ENCODE peak calls at places on chromosomes 2 and 18, in six cellular contexts. One of them, this sample, is unnamed.

GRCh38 chr2:218858138-218858445 is 1.5 kb upstream of the WNT6 start:
- DNase-seq in T-cell: no peak
- DNase-seq in COR-L47: no peak
- DNase-seq in activated CD4-positive, alpha-beta T cell treated with anti-CD3 and anti-CD28 coated beads, Interleukin-2, amount 10 ng/mL, durations not matched to agents 24 days and 14 days: no peak
- DNase-seq in gastrocnemius medialis: no peak
- DNase-seq in NCI-H187 treated with DMSO at 0.1 percent for 48 hours: no peak
- DNase-seq in this sample: no peak

GRCh38 chr2:55419236-55419513 is 481 bp downstream of the CCDC88A start:
- DNase-seq in NCI-H187 treated with DMSO at 0.1 percent for 48 hours: no peak
- DNase-seq in COR-L47: peak; percentile 47
- DNase-seq in T-cell: no peak
- DNase-seq in activated CD4-positive, alpha-beta T cell treated with anti-CD3 and anti-CD28 coated beads, Interleukin-2, amount 10 ng/mL, durations not matched to agents 24 days and 14 days: no peak
- DNase-seq in gastrocnemius medialis: peak; percentile 17
- DNase-seq in this sample: no peak

GRCh38 chr2:161030260-161031063 is 129.8 kb upstream of the TANK start:
- DNase-seq in NCI-H187 treated with DMSO at 0.1 percent for 48 hours: no peak
- DNase-seq in T-cell: no peak
- DNase-seq in COR-L47: no peak
- DNase-seq in activated CD4-positive, alpha-beta T cell treated with anti-CD3 and anti-CD28 coated beads, Interleukin-2, amount 10 ng/mL, durations not matched to agents 24 days and 14 days: no peak
- DNase-seq in gastrocnemius medialis: peak; percentile 84
- DNase-seq in this sample: peak; percentile 69

GRCh38 chr18:23066060-23066459 is 69.2 kb upstream of the CABLES1 start:
- DNase-seq in T-cell: no peak
- DNase-seq in NCI-H187 treated with DMSO at 0.1 percent for 48 hours: no peak
- DNase-seq in COR-L47: no peak
- DNase-seq in activated CD4-positive, alpha-beta T cell treated with anti-CD3 and anti-CD28 coated beads, Interleukin-2, amount 10 ng/mL, durations not matched to agents 24 days and 14 days: no peak
- DNase-seq in gastrocnemius medialis: no peak
- DNase-seq in this sample: no peak

GRCh38 chr2:86033751-86034680 is 71.7 kb downstream of the POLR1A start:
- DNase-seq in T-cell: no peak
- DNase-seq in activated CD4-positive, alpha-beta T cell treated with anti-CD3 and anti-CD28 coated beads, Interleukin-2, amount 10 ng/mL, durations not matched to agents 24 days and 14 days: no peak
- DNase-seq in COR-L47: no peak
- DNase-seq in gastrocnemius medialis: peak; percentile 64
- DNase-seq in NCI-H187 treated with DMSO at 0.1 percent for 48 hours: no peak
- DNase-seq in this sample: no peak

GRCh38 chr2:68931799-68932198 is 20.9 kb downstream of the GKN2 start:
- DNase-seq in COR-L47: no peak
- DNase-seq in T-cell: no peak
- DNase-seq in gastrocnemius medialis: no peak
- DNase-seq in NCI-H187 treated with DMSO at 0.1 percent for 48 hours: no peak
- DNase-seq in activated CD4-positive, alpha-beta T cell treated with anti-CD3 and anti-CD28 coated beads, Interleukin-2, amount 10 ng/mL, durations not matched to agents 24 days and 14 days: no peak
- DNase-seq in this sample: no peak

GRCh38 chr18:59954746-59955145 is 55.0 kb downstream of the PMAIP1 start:
- DNase-seq in COR-L47: no peak
- DNase-seq in gastrocnemius medialis: no peak
- DNase-seq in NCI-H187 treated with DMSO at 0.1 percent for 48 hours: no peak
- DNase-seq in T-cell: no peak
- DNase-seq in activated CD4-positive, alpha-beta T cell treated with anti-CD3 and anti-CD28 coated beads, Interleukin-2, amount 10 ng/mL, durations not matched to agents 24 days and 14 days: no peak
- DNase-seq in this sample: no peak

GRCh38 chr2:238439912-238440311 is 13.2 kb downstream of the ASB1 start:
- DNase-seq in activated CD4-positive, alpha-beta T cell treated with anti-CD3 and anti-CD28 coated beads, Interleukin-2, amount 10 ng/mL, durations not matched to agents 24 days and 14 days: no peak
- DNase-seq in T-cell: no peak
- DNase-seq in COR-L47: no peak
- DNase-seq in gastrocnemius medialis: no peak
- DNase-seq in NCI-H187 treated with DMSO at 0.1 percent for 48 hours: no peak
- DNase-seq in this sample: no peak

GRCh38 chr18:51361130-51361860 is 163.8 kb upstream of the MEX3C start:
- DNase-seq in activated CD4-positive, alpha-beta T cell treated with anti-CD3 and anti-CD28 coated beads, Interleukin-2, amount 10 ng/mL, durations not matched to agents 24 days and 14 days: no peak
- DNase-seq in T-cell: no peak
- DNase-seq in gastrocnemius medialis: peak; percentile 25
- DNase-seq in NCI-H187 treated with DMSO at 0.1 percent for 48 hours: no peak
- DNase-seq in COR-L47: no peak
- DNase-seq in this sample: no peak

GRCh38 chr2:150513647-150514046 is 26.2 kb upstream of the RND3 start:
- DNase-seq in activated CD4-positive, alpha-beta T cell treated with anti-CD3 and anti-CD28 coated beads, Interleukin-2, amount 10 ng/mL, durations not matched to agents 24 days and 14 days: no peak
- DNase-seq in NCI-H187 treated with DMSO at 0.1 percent for 48 hours: no peak
- DNase-seq in gastrocnemius medialis: no peak
- DNase-seq in COR-L47: no peak
- DNase-seq in T-cell: no peak
- DNase-seq in this sample: no peak

GRCh38 chr2:199309973-199310372 is 147.8 kb downstream of the SATB2 start:
- DNase-seq in NCI-H187 treated with DMSO at 0.1 percent for 48 hours: peak; percentile 82
- DNase-seq in COR-L47: peak; percentile 19
- DNase-seq in T-cell: no peak
- DNase-seq in activated CD4-positive, alpha-beta T cell treated with anti-CD3 and anti-CD28 coated beads, Interleukin-2, amount 10 ng/mL, durations not matched to agents 24 days and 14 days: no peak
- DNase-seq in gastrocnemius medialis: no peak
- DNase-seq in this sample: no peak

GRCh38 chr2:43131890-43132522 is 94.4 kb downstream of the ZFP36L2 start:
- DNase-seq in NCI-H187 treated with DMSO at 0.1 percent for 48 hours: no peak
- DNase-seq in COR-L47: no peak
- DNase-seq in T-cell: no peak
- DNase-seq in gastrocnemius medialis: peak; percentile 48
- DNase-seq in activated CD4-positive, alpha-beta T cell treated with anti-CD3 and anti-CD28 coated beads, Interleukin-2, amount 10 ng/mL, durations not matched to agents 24 days and 14 days: peak; percentile 71
- DNase-seq in this sample: no peak

GRCh38 chr2:20348542-20348941 is 2.1 kb downstream of the PUM2 start:
- DNase-seq in T-cell: no peak
- DNase-seq in COR-L47: peak; percentile 2
- DNase-seq in gastrocnemius medialis: no peak
- DNase-seq in NCI-H187 treated with DMSO at 0.1 percent for 48 hours: no peak
- DNase-seq in activated CD4-positive, alpha-beta T cell treated with anti-CD3 and anti-CD28 coated beads, Interleukin-2, amount 10 ng/mL, durations not matched to agents 24 days and 14 days: peak; percentile 63
- DNase-seq in this sample: no peak

GRCh38 chr2:75200140-75200985 is 1.0 kb upstream of the TACR1 start:
- DNase-seq in gastrocnemius medialis: no peak
- DNase-seq in T-cell: no peak
- DNase-seq in NCI-H187 treated with DMSO at 0.1 percent for 48 hours: no peak
- DNase-seq in COR-L47: peak; percentile 84
- DNase-seq in activated CD4-positive, alpha-beta T cell treated with anti-CD3 and anti-CD28 coated beads, Interleukin-2, amount 10 ng/mL, durations not matched to agents 24 days and 14 days: no peak
- DNase-seq in this sample: peak; percentile 77

GRCh38 chr2:165646321-165646801 is 147.7 kb downstream of the GALNT3 start:
- DNase-seq in COR-L47: peak; percentile 50
- DNase-seq in NCI-H187 treated with DMSO at 0.1 percent for 48 hours: peak; percentile 37
- DNase-seq in T-cell: no peak
- DNase-seq in gastrocnemius medialis: no peak
- DNase-seq in activated CD4-positive, alpha-beta T cell treated with anti-CD3 and anti-CD28 coated beads, Interleukin-2, amount 10 ng/mL, durations not matched to agents 24 days and 14 days: no peak
- DNase-seq in this sample: no peak

GRCh38 chr2:10947005-10947440 is 35.3 kb downstream of the KCNF1 start:
- DNase-seq in T-cell: no peak
- DNase-seq in gastrocnemius medialis: no peak
- DNase-seq in activated CD4-positive, alpha-beta T cell treated with anti-CD3 and anti-CD28 coated beads, Interleukin-2, amount 10 ng/mL, durations not matched to agents 24 days and 14 days: no peak
- DNase-seq in NCI-H187 treated with DMSO at 0.1 percent for 48 hours: no peak
- DNase-seq in COR-L47: no peak
- DNase-seq in this sample: no peak

This sample was measured in tibial artery.